ENCODE peak calls at places on chromosome 16, in four cellular contexts. One of them, this sample, is unnamed.

GRCh38 chr16:25210758-25211157 is 6.0 kb upstream of the AQP8 start:
- DNase-seq in NB4: peak; percentile 93
- DNase-seq in AG09309: peak; percentile 14
- DNase-seq in body of pancreas: no peak
- DNase-seq in this sample: no peak

GRCh38 chr16:79402356-79402755 is 198.2 kb downstream of the MAF start:
- DNase-seq in body of pancreas: no peak
- DNase-seq in NB4: no peak
- DNase-seq in AG09309: no peak
- DNase-seq in this sample: no peak

GRCh38 chr16:49704586-49705155 is 151.2 kb downstream of the ZNF423 start:
- DNase-seq in body of pancreas: no peak
- DNase-seq in AG09309: no peak
- DNase-seq in NB4: peak; percentile 54
- DNase-seq in this sample: no peak

GRCh38 chr16:88769617-88770458 is 15.2 kb downstream of the PIEZO1 start:
- DNase-seq in body of pancreas: peak; percentile 54
- DNase-seq in NB4: peak; percentile 94
- DNase-seq in AG09309: no peak
- DNase-seq in this sample: peak; percentile 85

GRCh38 chr16:4260360-4260759 is 12.5 kb downstream of the TFAP4 start:
- DNase-seq in body of pancreas: peak; percentile 91
- DNase-seq in AG09309: no peak
- DNase-seq in NB4: no peak
- DNase-seq in this sample: peak; percentile 84

GRCh38 chr16:63129411-63130125 is 1093.3 kb upstream of the CDH8 start:
- DNase-seq in NB4: no peak
- DNase-seq in AG09309: no peak
- DNase-seq in body of pancreas: no peak
- DNase-seq in this sample: no peak

GRCh38 chr16:64211306-64211705 is 910.6 kb downstream of the CDH11 start:
- DNase-seq in body of pancreas: no peak
- DNase-seq in NB4: no peak
- DNase-seq in AG09309: no peak
- DNase-seq in this sample: no peak

GRCh38 chr16:88325087-88325750 is 57.5 kb upstream of the ZNF469 start:
- DNase-seq in body of pancreas: no peak
- DNase-seq in NB4: no peak
- DNase-seq in AG09309: no peak
- DNase-seq in this sample: no peak

GRCh38 chr16:65068151-65068740 is 53.6 kb downstream of the CDH11 start:
- DNase-seq in AG09309: peak; percentile 69
- DNase-seq in body of pancreas: no peak
- DNase-seq in NB4: no peak
- DNase-seq in this sample: no peak

GRCh38 chr16:84065536-84066132 is 23.0 kb upstream of the SLC38A8 start:
- DNase-seq in AG09309: peak; percentile 14
- DNase-seq in NB4: peak; percentile 62
- DNase-seq in body of pancreas: peak; percentile 56
- DNase-seq in this sample: no peak

GRCh38 chr16:87829988-87830672 is 39.2 kb downstream of the SLC7A5 start:
- DNase-seq in NB4: no peak
- DNase-seq in body of pancreas: no peak
- DNase-seq in AG09309: no peak
- DNase-seq in this sample: no peak

GRCh38 chr16:77212736-77213541 is 13.7 kb downstream of the SYCE1L start:
- DNase-seq in AG09309: no peak
- DNase-seq in body of pancreas: peak; percentile 63
- DNase-seq in NB4: peak; percentile 35
- DNase-seq in this sample: no peak

GRCh38 chr16:89822188-89823086 is 5.8 kb upstream of the SPIRE2 start:
- DNase-seq in NB4: no peak
- DNase-seq in AG09309: no peak
- DNase-seq in body of pancreas: no peak
- DNase-seq in this sample: no peak

GRCh38 chr16:79519448-79519847 is 81.1 kb downstream of the MAF start:
- DNase-seq in body of pancreas: peak; percentile 15
- DNase-seq in NB4: peak; percentile 51
- DNase-seq in AG09309: no peak
- DNase-seq in this sample: no peak

GRCh38 chr16:27253526-27253930 is 15.0 kb downstream of the NSMCE1 start:
- DNase-seq in AG09309: no peak
- DNase-seq in body of pancreas: no peak
- DNase-seq in NB4: peak; percentile 22
- DNase-seq in this sample: no peak

GRCh38 chr16:9219811-9220210 is 128.4 kb downstream of the HAPSTR1 start:
- DNase-seq in AG09309: no peak
- DNase-seq in NB4: no peak
- DNase-seq in body of pancreas: no peak
- DNase-seq in this sample: no peak

GRCh38 chr16:11359370-11359769 is 14.1 kb downstream of the RMI2 start:
- DNase-seq in AG09309: peak; percentile 61
- DNase-seq in NB4: no peak
- DNase-seq in body of pancreas: peak; percentile 64
- DNase-seq in this sample: peak; percentile 28

GRCh38 chr16:24975428-24975889 is 39.7 kb downstream of the ARHGAP17 start:
- DNase-seq in NB4: peak; percentile 36
- DNase-seq in AG09309: no peak
- DNase-seq in body of pancreas: no peak
- DNase-seq in this sample: no peak

DNA sequence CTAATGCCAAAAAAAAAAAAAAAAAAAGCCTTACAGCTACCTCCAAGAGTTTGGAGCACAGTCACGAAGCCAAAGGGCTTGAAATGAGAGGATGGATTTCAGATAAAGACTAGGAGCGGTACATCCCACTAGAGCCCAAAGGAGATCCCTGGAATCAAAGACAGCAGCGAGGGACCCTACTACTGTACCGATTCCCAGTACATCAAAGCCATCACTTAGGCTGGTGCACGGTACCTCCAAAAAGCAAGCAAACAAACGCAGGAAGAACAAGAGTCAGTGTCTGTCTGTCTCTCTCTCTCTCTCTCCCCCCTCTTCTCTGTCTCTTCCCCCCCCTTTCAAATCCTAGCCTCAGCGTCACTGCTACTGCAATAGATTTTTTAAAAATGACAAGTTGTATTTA is 12.3 kb upstream of the ZFHX3 start:
- DNase-seq in body of pancreas: no peak
- DNase-seq in NB4: no peak
- DNase-seq in AG09309: no peak
- DNase-seq in this sample: no peak
- H3K4me3 ChIP-seq in body of pancreas: no peak overlapping the region
- H3K4me3 ChIP-seq in NB4: no peak overlapping the region
- H3K4me3 ChIP-seq in AG09309: peak overlapping the region; percentile 69
- H3K4me3 ChIP-seq in this sample: peak overlapping the region; percentile 71

DNA sequence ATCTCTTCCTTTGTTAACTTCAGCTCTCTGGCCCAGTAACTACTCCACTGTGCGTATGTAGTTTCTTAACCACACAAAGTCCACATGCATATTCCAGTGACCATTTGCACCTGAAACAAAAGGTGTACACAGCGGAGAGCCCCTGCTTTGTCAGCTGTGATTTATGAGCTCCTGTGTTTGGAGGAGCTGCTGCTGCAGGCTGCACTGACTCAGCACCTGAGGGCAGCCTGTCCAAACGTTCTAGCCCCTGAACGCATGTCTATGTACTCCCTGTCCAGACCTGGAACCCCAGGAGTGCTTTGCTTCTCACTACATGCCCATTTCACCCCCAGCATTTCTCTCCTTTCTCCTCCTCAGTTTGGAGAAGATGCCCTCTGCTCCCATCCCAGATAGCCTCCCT is 216.1 kb downstream of the ABCC12 start:
- DNase-seq in body of pancreas: no peak
- DNase-seq in NB4: no peak
- DNase-seq in AG09309: no peak
- DNase-seq in this sample: no peak
- TF ChIP-seq CTCF in body of pancreas: no peak
- TF ChIP-seq CTCF in NB4: no peak
- TF ChIP-seq CTCF in AG09309: no peak
- TF ChIP-seq CTCF in this sample: no peak

GRCh38 chr16:2466667-2467300 is 4.3 kb upstream of the NTN3 start:
- DNase-seq in AG09309: no peak
- DNase-seq in NB4: peak; percentile 71
- DNase-seq in body of pancreas: no peak
- DNase-seq in this sample: no peak
- H3K4me3 ChIP-seq in AG09309: no peak overlapping the region
- H3K4me3 ChIP-seq in NB4: no peak overlapping the region
- H3K4me3 ChIP-seq in body of pancreas: no peak overlapping the region
- H3K4me3 ChIP-seq in this sample: no peak overlapping the region

GRCh38 chr16:81061855-81062608 is 15.0 kb downstream of the C16orf46 start:
- DNase-seq in AG09309: no peak
- DNase-seq in NB4: no peak
- DNase-seq in body of pancreas: no peak
- DNase-seq in this sample: no peak
- TF ChIP-seq CTCF in AG09309: no peak
- TF ChIP-seq CTCF in NB4: no peak
- TF ChIP-seq CTCF in body of pancreas: no peak
- TF ChIP-seq CTCF in this sample: no peak

GRCh38 chr16:81834868-81835267 is 55.8 kb downstream of the PLCG2 start:
- DNase-seq in NB4: no peak
- DNase-seq in body of pancreas: no peak
- DNase-seq in AG09309: no peak
- DNase-seq in this sample: no peak

GRCh38 chr16:81830845-81831600 is 51.9 kb downstream of the PLCG2 start:
- DNase-seq in AG09309: no peak
- DNase-seq in NB4: no peak
- DNase-seq in body of pancreas: no peak
- DNase-seq in this sample: no peak

GRCh38 chr16:81832801-81833547 is 53.9 kb downstream of the PLCG2 start:
- DNase-seq in AG09309: no peak
- DNase-seq in body of pancreas: no peak
- DNase-seq in NB4: no peak
- DNase-seq in this sample: no peak

GRCh38 chr16:81833751-81834150 is 54.7 kb downstream of the PLCG2 start:
- DNase-seq in NB4: no peak
- DNase-seq in AG09309: no peak
- DNase-seq in body of pancreas: no peak
- DNase-seq in this sample: no peak

DNA sequence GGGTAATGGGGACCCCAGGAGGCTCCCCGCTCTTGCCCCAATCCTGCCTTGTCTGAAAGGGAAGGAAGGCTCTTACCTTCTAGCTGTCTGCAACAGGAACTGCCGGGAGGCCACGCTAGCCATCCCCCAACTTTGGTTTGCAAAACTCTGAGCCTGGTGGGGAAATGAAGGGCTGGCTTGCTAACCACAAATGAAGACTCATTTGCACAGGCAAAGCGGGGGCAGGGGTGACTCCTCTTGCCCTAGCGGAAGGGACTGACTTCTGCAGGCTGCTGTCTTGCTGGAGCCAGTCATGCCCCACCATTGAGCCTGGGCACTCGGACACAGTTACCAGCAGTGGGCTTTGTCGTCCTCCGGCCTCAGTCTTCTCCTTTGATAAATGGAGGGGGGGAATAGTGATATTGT is 52.6 kb downstream of the PLCG2 start:
- DNase-seq in AG09309: no peak
- DNase-seq in NB4: peak; percentile 99
- DNase-seq in body of pancreas: peak; percentile 16
- DNase-seq in this sample: no peak
- H3K4me3 ChIP-seq in AG09309: no peak overlapping the region
- H3K4me3 ChIP-seq in NB4: peak overlapping the region; percentile 57
- H3K4me3 ChIP-seq in body of pancreas: no peak overlapping the region
- H3K4me3 ChIP-seq in this sample: no peak overlapping the region

This sample was measured in LNCaP clone FGC.